ENCODE peak calls at places on chromosome 11, in five cellular contexts. O, G, D, B and Z are unnamed samples.

GRCh38 chr11:130554241-130555055 is 106.0 kb downstream of the ADAMTS15 start:
- DNase-seq in O (no peak), G (no peak), D (no peak), B (no peak), Z (no peak)

GRCh38 chr11:72369786-72370185 is 64.5 kb downstream of the CLPB start:
- DNase-seq in O (no peak), G (no peak), D (no peak), B (peak; percentile 7), Z (no peak)

GRCh38 chr11:8207080-8208000 is 38.5 kb upstream of the RIC3 start:
- DNase-seq in O (no peak), G (no peak), D (no peak), B (no peak), Z (no peak)

GRCh38 chr11:118359295-118359958 is at the start of gene UBE4A:
- DNase-seq in O (peak; percentile 99), G (peak; percentile 97), D (peak; percentile 93), B (peak; percentile 84), Z (peak; percentile 96)

GRCh38 chr11:108198833-108199232 is 23.6 kb downstream of the NPAT start:
- DNase-seq in O (no peak), G (no peak), D (no peak), B (peak; percentile 7), Z (no peak)

GRCh38 chr11:68433541-68433940 is 27.0 kb upstream of the PPP6R3 start:
- DNase-seq in O (no peak), G (no peak), D (no peak), B (no peak), Z (no peak)

GRCh38 chr11:19989191-19989590 is 171.1 kb downstream of the DBX1 start:
- DNase-seq in O (no peak), G (no peak), D (no peak), B (no peak), Z (no peak)

GRCh38 chr11:68643576-68643975 is 40.8 kb upstream of the GAL start:
- DNase-seq in O (no peak), G (peak; percentile 8), D (peak; percentile 54), B (no peak), Z (no peak)

GRCh38 chr11:99098258-99098657 is 77.5 kb downstream of the CNTN5 start:
- DNase-seq in O (no peak), G (no peak), D (no peak), B (no peak), Z (no peak)

GRCh38 chr11:69918938-69919650 is 99.9 kb upstream of the FGF3 start:
- DNase-seq in O (peak; percentile 85), G (peak; percentile 43), D (peak; percentile 68), B (peak; percentile 41), Z (peak; percentile 93)

GRCh38 chr11:114883472-114883871 is 205.1 kb downstream of the NXPE2 start:
- DNase-seq in O (no peak), G (no peak), D (no peak), B (no peak), Z (no peak)

GRCh38 chr11:72116019-72116755 is 3.7 kb upstream of the ANAPC15 start:
- DNase-seq in O (no peak), G (no peak), D (no peak), B (no peak), Z (no peak)

GRCh38 chr11:30451642-30452041 is 128.7 kb downstream of the ARL14EP start:
- DNase-seq in O (no peak), G (no peak), D (no peak), B (no peak), Z (no peak)

GRCh38 chr11:24925091-24925490 is 428.2 kb downstream of the LUZP2 start:
- DNase-seq in O (no peak), G (no peak), D (no peak), B (no peak), Z (no peak)

GRCh38 chr11:17388609-17389204 is at the start of gene KCNJ11:
- DNase-seq in O (no peak), G (no peak), D (no peak), B (no peak), Z (peak; percentile 57)

GRCh38 chr11:32310218-32310601 is 125.1 kb downstream of the WT1 start:
- DNase-seq in O (no peak), G (no peak), D (no peak), B (no peak), Z (no peak)

GRCh38 chr11:35031869-35032268 is 107.1 kb upstream of the CD44 start:
- DNase-seq in O (no peak), G (no peak), D (no peak), B (peak; percentile 20), Z (no peak)

GRCh38 chr11:35034401-35034800 is 104.6 kb upstream of the CD44 start:
- DNase-seq in O (no peak), G (no peak), D (no peak), B (no peak), Z (no peak)

GRCh38 chr11:35033011-35033410 is 106.0 kb upstream of the CD44 start:
- DNase-seq in O (no peak), G (no peak), D (no peak), B (no peak), Z (no peak)

GRCh38 chr11:35029979-35030378 is 109.0 kb upstream of the CD44 start:
- DNase-seq in O (peak; percentile 75), G (no peak), D (peak; percentile 65), B (no peak), Z (no peak)

GRCh38 chr11:35030716-35031213 is 108.2 kb upstream of the CD44 start:
- DNase-seq in O (peak; percentile 87), G (peak; percentile 87), D (peak; percentile 91), B (peak; percentile 73), Z (no peak)
- TF ChIP-seq MAX in O (peak; percentile 25), G (peak; percentile 58), D (peak; percentile 59), B (no peak), Z (no peak)

GRCh38 chr11:76742912-76743311 is 40.2 kb upstream of the TSKU start:
- DNase-seq in O (no peak), G (no peak), D (no peak), B (no peak), Z (no peak)
- TF ChIP-seq MAX in O (no peak), G (no peak), D (no peak), B (no peak), Z (no peak)

DNA sequence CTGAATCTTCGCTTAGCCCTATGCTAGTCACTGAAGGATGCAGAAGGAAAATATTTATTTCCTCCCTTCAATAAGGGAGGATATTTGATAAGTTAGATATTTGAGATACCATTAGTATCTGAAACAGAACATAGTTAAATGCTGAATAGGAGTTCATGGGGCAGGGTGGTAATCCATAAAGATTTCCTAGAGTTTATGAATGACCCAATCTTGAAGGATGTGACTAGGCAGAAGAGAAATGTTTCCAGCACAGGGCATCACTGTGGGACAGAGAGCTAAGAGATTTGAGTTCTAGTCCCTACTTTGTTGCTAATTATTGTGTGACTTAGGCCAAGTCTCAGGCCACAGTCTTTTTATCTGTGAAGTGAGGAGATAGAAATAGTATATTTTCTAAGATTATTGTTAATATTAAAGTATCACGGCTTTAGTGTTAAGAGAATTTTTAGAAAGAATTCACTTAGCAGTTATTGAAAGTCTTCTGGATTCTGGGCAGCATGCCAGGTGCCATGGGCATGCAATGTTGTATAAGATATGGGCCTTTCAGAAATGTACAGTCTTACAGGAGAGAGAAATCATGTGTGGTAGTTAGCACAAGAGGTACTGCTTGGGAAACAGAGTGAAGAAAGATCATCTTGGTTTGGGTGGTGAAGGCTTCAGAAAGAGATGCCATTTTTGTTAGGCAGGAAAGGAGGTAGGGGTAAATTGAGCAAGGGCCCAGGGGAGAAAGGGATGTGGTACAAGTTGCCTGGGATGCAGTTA is 24.0 kb downstream of the SWAP70 start:
- DNase-seq in O (peak; percentile 35), G (no peak), D (no peak), B (peak; percentile 81), Z (no peak)
- TF ChIP-seq MAX in O (no peak), G (no peak), D (no peak), B (no peak), Z (no peak)

DNA sequence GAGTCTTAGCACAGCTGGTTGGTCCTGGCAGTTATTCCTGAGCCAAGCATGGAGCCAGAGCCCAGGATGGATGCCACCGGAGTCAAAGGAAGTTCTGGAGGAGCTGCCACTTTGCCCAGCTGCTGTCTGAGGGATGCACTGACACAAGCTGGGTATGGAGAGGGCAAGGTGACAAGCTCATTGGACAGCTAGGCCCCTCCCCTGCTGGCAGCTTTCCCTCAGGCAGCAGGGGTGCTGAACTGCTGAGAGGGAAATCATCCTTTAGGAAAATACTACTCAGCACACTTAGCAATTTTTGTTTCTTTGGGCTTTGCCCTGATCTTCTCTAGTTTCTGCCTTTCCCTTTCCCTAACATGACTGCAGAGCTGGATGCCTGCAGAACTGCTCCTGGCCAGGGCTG is 99.3 kb upstream of the SESN3 start:
- DNase-seq in O (no peak), G (no peak), D (no peak), B (no peak), Z (no peak)
- TF ChIP-seq MAX in O (no peak), G (no peak), D (no peak), B (no peak), Z (no peak)

DNA sequence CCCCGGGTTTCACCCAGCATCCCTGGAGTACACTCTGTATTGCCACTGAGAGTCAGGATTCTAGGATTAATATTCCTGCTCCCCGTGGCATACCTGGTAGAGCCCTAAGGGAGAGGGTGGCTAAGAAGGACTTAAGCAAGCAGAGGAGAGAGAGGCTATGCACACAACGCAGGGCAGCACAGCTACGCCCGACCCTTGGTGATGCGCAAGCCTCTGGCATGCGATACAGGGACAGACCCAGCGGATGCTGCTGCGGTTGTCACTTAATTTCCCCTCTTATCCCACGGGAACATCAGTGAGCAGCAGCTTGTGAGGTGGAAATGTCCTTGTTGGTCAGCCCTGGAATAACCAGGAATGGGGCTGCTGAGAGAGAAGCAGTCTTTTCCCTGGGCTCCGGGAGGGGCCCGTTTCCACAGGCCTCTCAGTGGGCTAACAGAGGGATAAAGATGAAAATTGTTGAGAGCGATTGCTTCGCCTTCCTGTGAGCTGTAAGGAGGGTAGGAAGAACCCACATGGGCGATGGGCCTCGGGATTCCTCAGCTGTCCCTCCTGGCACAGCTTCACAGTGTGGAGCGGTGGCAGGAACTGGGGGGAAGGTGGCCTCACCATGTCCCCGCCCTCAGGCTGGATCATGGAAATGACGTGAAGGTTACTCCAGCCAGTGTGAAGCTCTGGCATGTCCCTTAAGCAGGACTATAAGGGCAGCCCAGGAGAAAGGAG is 48.4 kb upstream of the RAB1B start:
- DNase-seq in O (no peak), G (no peak), D (no peak), B (no peak), Z (no peak)
- TF ChIP-seq MAX in O (no peak), G (no peak), D (no peak), B (no peak), Z (no peak)

GRCh38 chr11:106087815-106088435 is 10.5 kb downstream of the AASDHPPT start:
- DNase-seq in O (peak; percentile 68), G (peak; percentile 33), D (peak; percentile 51), B (peak; percentile 72), Z (peak; percentile 42)
- TF ChIP-seq MAX in O (no peak), G (no peak), D (no peak), B (no peak), Z (no peak)

DNA sequence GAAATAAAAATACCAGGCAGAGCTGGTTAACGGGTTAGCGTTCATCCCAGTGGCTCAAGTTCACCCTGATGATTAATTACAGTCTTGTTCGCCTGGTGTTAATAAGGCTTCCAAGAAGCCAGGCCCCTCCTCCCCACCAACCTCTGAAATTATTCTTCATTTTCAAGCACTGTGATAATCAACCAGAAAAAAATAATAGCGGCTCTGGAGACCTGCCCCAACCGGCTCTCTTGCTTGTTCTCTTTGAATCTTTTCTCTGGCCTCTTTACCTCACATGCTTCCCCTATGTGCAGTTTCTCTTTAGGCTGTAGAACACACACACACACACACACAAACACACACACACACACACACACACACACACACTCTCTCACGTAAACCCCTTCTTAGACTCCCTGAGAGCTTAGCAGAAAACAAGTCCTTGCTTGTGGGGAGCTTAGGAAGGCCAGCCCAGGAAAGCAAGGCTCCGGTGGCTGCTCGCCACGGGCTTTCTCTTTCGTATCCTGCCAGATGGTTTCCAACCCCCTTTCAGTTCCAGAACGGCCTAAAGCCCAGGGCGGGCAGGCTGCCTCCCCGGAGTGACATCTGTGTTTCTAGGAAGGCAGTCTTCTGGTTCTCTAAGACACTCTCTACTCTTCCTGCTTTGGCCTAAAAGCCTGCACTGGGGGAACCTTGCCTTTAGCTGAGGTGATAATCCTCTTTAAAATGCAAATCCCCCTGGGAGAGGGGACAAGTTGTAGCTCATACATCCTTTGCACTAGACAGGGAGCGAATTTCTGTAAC is 106.4 kb upstream of the SESN3 start:
- DNase-seq in O (no peak), G (no peak), D (no peak), B (peak; percentile 53), Z (peak; percentile 51)
- TF ChIP-seq MAX in O (no peak), G (no peak), D (no peak), B (no peak), Z (no peak)